ENCODE peak calls at places on chromosomes 7 and 10, in nine cellular contexts. X is CD4-positive, alpha-beta T cell; Z is glutamatergic neuron; J is LoVo; H is naive thymus-derived CD8-positive, alpha-beta T cell; T is activated B cell treated with CpG ODN at 0.5 μM for 24 hours; M is RKO; N is ACHN; W is activated T-helper 1 cell treated with Interleukin-2 at 50 U/mL for 16 hours. D is an unnamed sample.

GRCh38 chr7:46243406-46243805 is 322.3 kb upstream of the IGFBP3 start:
- DNase-seq in H (no peak), M (no peak), N (no peak), T (no peak), Z (no peak), X (no peak), W (no peak), J (no peak), D (no peak)

GRCh38 chr10:3415038-3415736 is 242.6 kb upstream of the PITRM1 start:
- DNase-seq in H (no peak), N (no peak), Z (no peak), X (no peak), T (no peak), W (no peak), M (no peak), J (no peak), D (no peak)

GRCh38 chr10:36053271-36053670 is 411.2 kb upstream of the FZD8 start:
- DNase-seq in H (no peak), W (no peak), Z (no peak), M (no peak), X (no peak), N (no peak), J (no peak), T (no peak), D (no peak)

GRCh38 chr10:93199221-93199681 is 125.6 kb downstream of the CYP26A1 start:
- DNase-seq in N (peak), J (no peak), H (no peak), M (no peak), W (no peak), Z (no peak), X (no peak), T (no peak), D (no peak)

GRCh38 chr10:98655512-98655911 is 208.8 kb upstream of the HPS1 start:
- DNase-seq in H (no peak), W (no peak), Z (no peak), X (no peak), J (no peak), M (no peak), T (no peak), N (no peak), D (no peak)

GRCh38 chr7:121259826-121260225 is 69.0 kb upstream of the WNT16 start:
- DNase-seq in H (no peak), J (no peak), Z (no peak), X (no peak), W (no peak), T (no peak), N (no peak), M (peak), D (no peak)

GRCh38 chr10:124315599-124316270 is 103.0 kb downstream of the OAT start:
- DNase-seq in T (no peak), N (no peak), Z (no peak), J (no peak), W (no peak), H (no peak), X (no peak), M (no peak), D (no peak)

GRCh38 chr7:149882264-149883048 is 8.7 kb downstream of the ATP6V0E2 start:
- DNase-seq in H (no peak), N (no peak), T (no peak), W (no peak), J (no peak), Z (no peak), X (no peak), M (no peak), D (no peak)

GRCh38 chr7:37927739-37928444 is 7.5 kb downstream of the EPDR1 start:
- DNase-seq in Z (no peak), W (no peak), M (no peak), N (no peak), X (no peak), J (no peak), T (no peak), H (no peak), D (no peak)

GRCh38 chr7:48390381-48391327 is 219.4 kb downstream of the ABCA13 start:
- DNase-seq in H (no peak), Z (no peak), J (no peak), X (no peak), W (no peak), M (no peak), T (no peak), N (no peak), D (no peak)

GRCh38 chr7:157309990-157310668 is 26.7 kb upstream of the DNAJB6 start:
- DNase-seq in M (peak), Z (no peak), J (peak), T (no peak), N (peak), W (no peak), X (no peak), H (no peak), D (peak)

GRCh38 chr10:125023862-125024495 is 82.1 kb downstream of the ZRANB1 start:
- DNase-seq in X (no peak), N (no peak), W (no peak), Z (no peak), H (no peak), M (no peak), J (no peak), T (no peak), D (no peak)

GRCh38 chr10:71621783-71622526 is 97.6 kb downstream of the C10orf105 start:
- DNase-seq in Z (no peak), T (no peak), W (no peak), X (no peak), N (peak), M (no peak), J (peak), H (no peak), D (peak)

GRCh38 chr7:28977881-28978280 is 19.8 kb upstream of the TRIL start:
- DNase-seq in Z (no peak), M (no peak), W (no peak), T (no peak), H (no peak), X (no peak), J (no peak), N (no peak), D (no peak)

GRCh38 chr10:86693721-86694369 is 25.5 kb downstream of the LDB3 start:
- DNase-seq in T (no peak), X (no peak), Z (peak), H (peak), N (peak), W (no peak), J (no peak), M (peak), D (no peak)

GRCh38 chr10:50431118-50431517 is 179.8 kb upstream of the ASAH2 start:
- DNase-seq in W (no peak), Z (no peak), T (no peak), X (no peak), M (no peak), H (no peak), N (no peak), J (no peak), D (no peak)

GRCh38 chr10:122822973-122823690 is 22.5 kb downstream of the CUZD1 start:
- DNase-seq in N (no peak), Z (no peak), X (no peak), J (no peak), M (no peak), T (no peak), W (no peak), H (no peak), D (no peak)

GRCh38 chr10:43076876-43077420 is at the start of gene RET:
- DNase-seq in Z (peak), X (no peak), T (no peak), H (no peak), M (no peak), W (no peak), J (no peak), N (peak), D (no peak)

GRCh38 chr7:92460109-92460508 is 12.8 kb downstream of the GATAD1 start:
- DNase-seq in N (no peak), Z (no peak), T (no peak), W (no peak), X (no peak), M (no peak), H (no peak), J (no peak), D (no peak)

GRCh38 chr10:91689731-91690168 is 56.9 kb upstream of the PPP1R3C start:
- DNase-seq in H (no peak), T (no peak), X (no peak), J (no peak), W (no peak), N (no peak), M (no peak), Z (no peak), D (no peak)